ENCODE peak calls at places on chromosomes 13 and 19, in ten cellular contexts. One of them, this sample, is unnamed.

GRCh38 chr13:73167046-73167820 is 108.4 kb downstream of the KLF5 start:
- DNase-seq in activated CD8-positive, alpha-beta memory T cell treated with anti-CD3 and anti-CD28 coated beads for 1 hour: no peak
- DNase-seq in KBM-7: no peak
- DNase-seq in AG04450: no peak
- DNase-seq in brain microvascular endothelial cell: no peak
- DNase-seq in stimulated activated naive B cell treated with anti-CD40 and anti-IgM and Interleukin-4, amounts not matched to agents 10 μg/mL and 1 μg/mL and 100 μg/mL, for 72 hours: no peak
- DNase-seq in ovary: no peak
- DNase-seq in stimulated activated CD4-positive, alpha-beta T cell treated with anti-CD3 and anti-CD28 coated beads, Interleukin-2, amount 100 ng/mL, for 48 hours: no peak
- DNase-seq in retina: no peak
- DNase-seq in thoracic aorta: no peak
- DNase-seq in this sample: no peak

GRCh38 chr19:38743394-38744297 is 628 bp downstream of the CAPN12 start:
- DNase-seq in KBM-7: no peak
- DNase-seq in ovary: no peak
- DNase-seq in activated CD8-positive, alpha-beta memory T cell treated with anti-CD3 and anti-CD28 coated beads for 1 hour: no peak
- DNase-seq in AG04450: no peak
- DNase-seq in stimulated activated naive B cell treated with anti-CD40 and anti-IgM and Interleukin-4, amounts not matched to agents 10 μg/mL and 1 μg/mL and 100 μg/mL, for 72 hours: no peak
- DNase-seq in retina: no peak
- DNase-seq in thoracic aorta: no peak
- DNase-seq in brain microvascular endothelial cell: no peak
- DNase-seq in stimulated activated CD4-positive, alpha-beta T cell treated with anti-CD3 and anti-CD28 coated beads, Interleukin-2, amount 100 ng/mL, for 48 hours: no peak
- DNase-seq in this sample: peak; percentile 59

GRCh38 chr19:36547001-36547732 is 19.1 kb upstream of the ZNF260 start:
- DNase-seq in stimulated activated naive B cell treated with anti-CD40 and anti-IgM and Interleukin-4, amounts not matched to agents 10 μg/mL and 1 μg/mL and 100 μg/mL, for 72 hours: no peak
- DNase-seq in KBM-7: peak; percentile 45
- DNase-seq in thoracic aorta: no peak
- DNase-seq in AG04450: no peak
- DNase-seq in retina: no peak
- DNase-seq in activated CD8-positive, alpha-beta memory T cell treated with anti-CD3 and anti-CD28 coated beads for 1 hour: no peak
- DNase-seq in ovary: no peak
- DNase-seq in brain microvascular endothelial cell: no peak
- DNase-seq in stimulated activated CD4-positive, alpha-beta T cell treated with anti-CD3 and anti-CD28 coated beads, Interleukin-2, amount 100 ng/mL, for 48 hours: no peak
- DNase-seq in this sample: no peak

GRCh38 chr13:52001120-52001731 is 10.0 kb downstream of the ATP7B start:
- DNase-seq in stimulated activated CD4-positive, alpha-beta T cell treated with anti-CD3 and anti-CD28 coated beads, Interleukin-2, amount 100 ng/mL, for 48 hours: no peak
- DNase-seq in AG04450: peak; percentile 11
- DNase-seq in ovary: no peak
- DNase-seq in stimulated activated naive B cell treated with anti-CD40 and anti-IgM and Interleukin-4, amounts not matched to agents 10 μg/mL and 1 μg/mL and 100 μg/mL, for 72 hours: no peak
- DNase-seq in brain microvascular endothelial cell: no peak
- DNase-seq in retina: peak; percentile 28
- DNase-seq in KBM-7: peak; percentile 69
- DNase-seq in activated CD8-positive, alpha-beta memory T cell treated with anti-CD3 and anti-CD28 coated beads for 1 hour: no peak
- DNase-seq in thoracic aorta: no peak
- DNase-seq in this sample: no peak

GRCh38 chr13:108560092-108560491 is 69.3 kb upstream of the MYO16 start:
- DNase-seq in AG04450: no peak
- DNase-seq in stimulated activated CD4-positive, alpha-beta T cell treated with anti-CD3 and anti-CD28 coated beads, Interleukin-2, amount 100 ng/mL, for 48 hours: no peak
- DNase-seq in stimulated activated naive B cell treated with anti-CD40 and anti-IgM and Interleukin-4, amounts not matched to agents 10 μg/mL and 1 μg/mL and 100 μg/mL, for 72 hours: no peak
- DNase-seq in brain microvascular endothelial cell: no peak
- DNase-seq in retina: peak; percentile 11
- DNase-seq in thoracic aorta: no peak
- DNase-seq in KBM-7: no peak
- DNase-seq in ovary: no peak
- DNase-seq in activated CD8-positive, alpha-beta memory T cell treated with anti-CD3 and anti-CD28 coated beads for 1 hour: no peak
- DNase-seq in this sample: no peak

GRCh38 chr19:56951672-56952071 is 111.1 kb upstream of the PEG3 start:
- DNase-seq in brain microvascular endothelial cell: no peak
- DNase-seq in AG04450: no peak
- DNase-seq in ovary: no peak
- DNase-seq in stimulated activated naive B cell treated with anti-CD40 and anti-IgM and Interleukin-4, amounts not matched to agents 10 μg/mL and 1 μg/mL and 100 μg/mL, for 72 hours: no peak
- DNase-seq in stimulated activated CD4-positive, alpha-beta T cell treated with anti-CD3 and anti-CD28 coated beads, Interleukin-2, amount 100 ng/mL, for 48 hours: no peak
- DNase-seq in thoracic aorta: no peak
- DNase-seq in retina: no peak
- DNase-seq in KBM-7: no peak
- DNase-seq in activated CD8-positive, alpha-beta memory T cell treated with anti-CD3 and anti-CD28 coated beads for 1 hour: no peak
- DNase-seq in this sample: no peak

GRCh38 chr19:40799558-40800338 is 757 bp downstream of the EGLN2 start:
- DNase-seq in KBM-7: no peak
- DNase-seq in AG04450: no peak
- DNase-seq in activated CD8-positive, alpha-beta memory T cell treated with anti-CD3 and anti-CD28 coated beads for 1 hour: no peak
- DNase-seq in retina: no peak
- DNase-seq in stimulated activated naive B cell treated with anti-CD40 and anti-IgM and Interleukin-4, amounts not matched to agents 10 μg/mL and 1 μg/mL and 100 μg/mL, for 72 hours: no peak
- DNase-seq in ovary: peak; percentile 58
- DNase-seq in brain microvascular endothelial cell: no peak
- DNase-seq in stimulated activated CD4-positive, alpha-beta T cell treated with anti-CD3 and anti-CD28 coated beads, Interleukin-2, amount 100 ng/mL, for 48 hours: no peak
- DNase-seq in thoracic aorta: no peak
- DNase-seq in this sample: peak; percentile 82

GRCh38 chr13:110350509-110350908 is 43.4 kb downstream of the COL4A2 start:
- DNase-seq in retina: no peak
- DNase-seq in ovary: no peak
- DNase-seq in activated CD8-positive, alpha-beta memory T cell treated with anti-CD3 and anti-CD28 coated beads for 1 hour: no peak
- DNase-seq in AG04450: no peak
- DNase-seq in stimulated activated naive B cell treated with anti-CD40 and anti-IgM and Interleukin-4, amounts not matched to agents 10 μg/mL and 1 μg/mL and 100 μg/mL, for 72 hours: no peak
- DNase-seq in stimulated activated CD4-positive, alpha-beta T cell treated with anti-CD3 and anti-CD28 coated beads, Interleukin-2, amount 100 ng/mL, for 48 hours: no peak
- DNase-seq in KBM-7: no peak
- DNase-seq in brain microvascular endothelial cell: no peak
- DNase-seq in thoracic aorta: no peak
- DNase-seq in this sample: no peak

GRCh38 chr13:38697628-38698333 is 10.9 kb downstream of the FREM2 start:
- DNase-seq in brain microvascular endothelial cell: no peak
- DNase-seq in stimulated activated naive B cell treated with anti-CD40 and anti-IgM and Interleukin-4, amounts not matched to agents 10 μg/mL and 1 μg/mL and 100 μg/mL, for 72 hours: no peak
- DNase-seq in KBM-7: no peak
- DNase-seq in stimulated activated CD4-positive, alpha-beta T cell treated with anti-CD3 and anti-CD28 coated beads, Interleukin-2, amount 100 ng/mL, for 48 hours: no peak
- DNase-seq in retina: no peak
- DNase-seq in activated CD8-positive, alpha-beta memory T cell treated with anti-CD3 and anti-CD28 coated beads for 1 hour: no peak
- DNase-seq in thoracic aorta: no peak
- DNase-seq in AG04450: no peak
- DNase-seq in ovary: no peak
- DNase-seq in this sample: no peak

GRCh38 chr13:90253806-90254205 is 1093.7 kb upstream of the MIR17HG start:
- DNase-seq in ovary: no peak
- DNase-seq in thoracic aorta: no peak
- DNase-seq in KBM-7: no peak
- DNase-seq in stimulated activated CD4-positive, alpha-beta T cell treated with anti-CD3 and anti-CD28 coated beads, Interleukin-2, amount 100 ng/mL, for 48 hours: no peak
- DNase-seq in activated CD8-positive, alpha-beta memory T cell treated with anti-CD3 and anti-CD28 coated beads for 1 hour: no peak
- DNase-seq in brain microvascular endothelial cell: no peak
- DNase-seq in retina: no peak
- DNase-seq in AG04450: no peak
- DNase-seq in stimulated activated naive B cell treated with anti-CD40 and anti-IgM and Interleukin-4, amounts not matched to agents 10 μg/mL and 1 μg/mL and 100 μg/mL, for 72 hours: no peak
- DNase-seq in this sample: no peak

GRCh38 chr19:49862411-49863253 is 4.7 kb downstream of the PNKP start:
- DNase-seq in thoracic aorta: no peak
- DNase-seq in brain microvascular endothelial cell: no peak
- DNase-seq in KBM-7: peak; percentile 37
- DNase-seq in stimulated activated naive B cell treated with anti-CD40 and anti-IgM and Interleukin-4, amounts not matched to agents 10 μg/mL and 1 μg/mL and 100 μg/mL, for 72 hours: no peak
- DNase-seq in retina: no peak
- DNase-seq in AG04450: no peak
- DNase-seq in stimulated activated CD4-positive, alpha-beta T cell treated with anti-CD3 and anti-CD28 coated beads, Interleukin-2, amount 100 ng/mL, for 48 hours: no peak
- DNase-seq in ovary: peak; percentile 68
- DNase-seq in activated CD8-positive, alpha-beta memory T cell treated with anti-CD3 and anti-CD28 coated beads for 1 hour: no peak
- DNase-seq in this sample: no peak

GRCh38 chr13:26377038-26377437 is 123.1 kb downstream of the CDK8 start:
- DNase-seq in ovary: no peak
- DNase-seq in AG04450: no peak
- DNase-seq in stimulated activated naive B cell treated with anti-CD40 and anti-IgM and Interleukin-4, amounts not matched to agents 10 μg/mL and 1 μg/mL and 100 μg/mL, for 72 hours: no peak
- DNase-seq in activated CD8-positive, alpha-beta memory T cell treated with anti-CD3 and anti-CD28 coated beads for 1 hour: no peak
- DNase-seq in KBM-7: peak; percentile 20
- DNase-seq in brain microvascular endothelial cell: peak; percentile 3
- DNase-seq in retina: no peak
- DNase-seq in thoracic aorta: no peak
- DNase-seq in stimulated activated CD4-positive, alpha-beta T cell treated with anti-CD3 and anti-CD28 coated beads, Interleukin-2, amount 100 ng/mL, for 48 hours: no peak
- DNase-seq in this sample: no peak

GRCh38 chr19:30287259-30287658 is 84.9 kb upstream of the ZNF536 start:
- DNase-seq in brain microvascular endothelial cell: no peak
- DNase-seq in retina: no peak
- DNase-seq in activated CD8-positive, alpha-beta memory T cell treated with anti-CD3 and anti-CD28 coated beads for 1 hour: no peak
- DNase-seq in ovary: no peak
- DNase-seq in AG04450: no peak
- DNase-seq in KBM-7: no peak
- DNase-seq in stimulated activated naive B cell treated with anti-CD40 and anti-IgM and Interleukin-4, amounts not matched to agents 10 μg/mL and 1 μg/mL and 100 μg/mL, for 72 hours: no peak
- DNase-seq in thoracic aorta: no peak
- DNase-seq in stimulated activated CD4-positive, alpha-beta T cell treated with anti-CD3 and anti-CD28 coated beads, Interleukin-2, amount 100 ng/mL, for 48 hours: no peak
- DNase-seq in this sample: no peak

GRCh38 chr19:33906578-33907335 is 110.1 kb downstream of the KCTD15 start:
- DNase-seq in brain microvascular endothelial cell: peak; percentile 25
- DNase-seq in thoracic aorta: no peak
- DNase-seq in activated CD8-positive, alpha-beta memory T cell treated with anti-CD3 and anti-CD28 coated beads for 1 hour: no peak
- DNase-seq in AG04450: no peak
- DNase-seq in ovary: peak; percentile 17
- DNase-seq in stimulated activated naive B cell treated with anti-CD40 and anti-IgM and Interleukin-4, amounts not matched to agents 10 μg/mL and 1 μg/mL and 100 μg/mL, for 72 hours: no peak
- DNase-seq in stimulated activated CD4-positive, alpha-beta T cell treated with anti-CD3 and anti-CD28 coated beads, Interleukin-2, amount 100 ng/mL, for 48 hours: no peak
- DNase-seq in KBM-7: no peak
- DNase-seq in retina: peak; percentile 60
- DNase-seq in this sample: no peak

GRCh38 chr19:11375143-11375948 is 880 bp downstream of the SWSAP1 start:
- DNase-seq in stimulated activated CD4-positive, alpha-beta T cell treated with anti-CD3 and anti-CD28 coated beads, Interleukin-2, amount 100 ng/mL, for 48 hours: peak; percentile 58
- DNase-seq in retina: no peak
- DNase-seq in thoracic aorta: no peak
- DNase-seq in ovary: peak; percentile 71
- DNase-seq in KBM-7: peak; percentile 84
- DNase-seq in AG04450: no peak
- DNase-seq in stimulated activated naive B cell treated with anti-CD40 and anti-IgM and Interleukin-4, amounts not matched to agents 10 μg/mL and 1 μg/mL and 100 μg/mL, for 72 hours: peak; percentile 67
- DNase-seq in activated CD8-positive, alpha-beta memory T cell treated with anti-CD3 and anti-CD28 coated beads for 1 hour: peak; percentile 40
- DNase-seq in brain microvascular endothelial cell: no peak
- DNase-seq in this sample: peak; percentile 80

GRCh38 chr13:27293873-27294515 is 23.4 kb downstream of the RASL11A start:
- DNase-seq in stimulated activated CD4-positive, alpha-beta T cell treated with anti-CD3 and anti-CD28 coated beads, Interleukin-2, amount 100 ng/mL, for 48 hours: no peak
- DNase-seq in ovary: no peak
- DNase-seq in brain microvascular endothelial cell: no peak
- DNase-seq in retina: no peak
- DNase-seq in thoracic aorta: no peak
- DNase-seq in stimulated activated naive B cell treated with anti-CD40 and anti-IgM and Interleukin-4, amounts not matched to agents 10 μg/mL and 1 μg/mL and 100 μg/mL, for 72 hours: no peak
- DNase-seq in activated CD8-positive, alpha-beta memory T cell treated with anti-CD3 and anti-CD28 coated beads for 1 hour: no peak
- DNase-seq in AG04450: no peak
- DNase-seq in KBM-7: no peak
- DNase-seq in this sample: no peak

GRCh38 chr13:20073775-20074174 is 87.1 kb downstream of the GJA3 start:
- DNase-seq in AG04450: no peak
- DNase-seq in brain microvascular endothelial cell: no peak
- DNase-seq in thoracic aorta: no peak
- DNase-seq in retina: no peak
- DNase-seq in KBM-7: no peak
- DNase-seq in stimulated activated naive B cell treated with anti-CD40 and anti-IgM and Interleukin-4, amounts not matched to agents 10 μg/mL and 1 μg/mL and 100 μg/mL, for 72 hours: no peak
- DNase-seq in stimulated activated CD4-positive, alpha-beta T cell treated with anti-CD3 and anti-CD28 coated beads, Interleukin-2, amount 100 ng/mL, for 48 hours: no peak
- DNase-seq in ovary: no peak
- DNase-seq in activated CD8-positive, alpha-beta memory T cell treated with anti-CD3 and anti-CD28 coated beads for 1 hour: no peak
- DNase-seq in this sample: no peak

GRCh38 chr13:110683203-110683883 is 22.6 kb downstream of the CARS2 start:
- DNase-seq in activated CD8-positive, alpha-beta memory T cell treated with anti-CD3 and anti-CD28 coated beads for 1 hour: no peak
- DNase-seq in AG04450: no peak
- DNase-seq in stimulated activated naive B cell treated with anti-CD40 and anti-IgM and Interleukin-4, amounts not matched to agents 10 μg/mL and 1 μg/mL and 100 μg/mL, for 72 hours: no peak
- DNase-seq in brain microvascular endothelial cell: no peak
- DNase-seq in ovary: no peak
- DNase-seq in retina: no peak
- DNase-seq in stimulated activated CD4-positive, alpha-beta T cell treated with anti-CD3 and anti-CD28 coated beads, Interleukin-2, amount 100 ng/mL, for 48 hours: no peak
- DNase-seq in KBM-7: no peak
- DNase-seq in thoracic aorta: no peak
- DNase-seq in this sample: no peak

GRCh38 chr13:49954674-49955455 is 18.7 kb upstream of the SPRYD7 start:
- DNase-seq in stimulated activated naive B cell treated with anti-CD40 and anti-IgM and Interleukin-4, amounts not matched to agents 10 μg/mL and 1 μg/mL and 100 μg/mL, for 72 hours: no peak
- DNase-seq in AG04450: no peak
- DNase-seq in KBM-7: no peak
- DNase-seq in thoracic aorta: no peak
- DNase-seq in stimulated activated CD4-positive, alpha-beta T cell treated with anti-CD3 and anti-CD28 coated beads, Interleukin-2, amount 100 ng/mL, for 48 hours: no peak
- DNase-seq in activated CD8-positive, alpha-beta memory T cell treated with anti-CD3 and anti-CD28 coated beads for 1 hour: no peak
- DNase-seq in ovary: no peak
- DNase-seq in retina: no peak
- DNase-seq in brain microvascular endothelial cell: no peak
- DNase-seq in this sample: no peak

GRCh38 chr13:37686501-37686900 is 87.9 kb upstream of the POSTN start:
- DNase-seq in stimulated activated CD4-positive, alpha-beta T cell treated with anti-CD3 and anti-CD28 coated beads, Interleukin-2, amount 100 ng/mL, for 48 hours: no peak
- DNase-seq in stimulated activated naive B cell treated with anti-CD40 and anti-IgM and Interleukin-4, amounts not matched to agents 10 μg/mL and 1 μg/mL and 100 μg/mL, for 72 hours: no peak
- DNase-seq in KBM-7: no peak
- DNase-seq in brain microvascular endothelial cell: no peak
- DNase-seq in thoracic aorta: no peak
- DNase-seq in retina: no peak
- DNase-seq in activated CD8-positive, alpha-beta memory T cell treated with anti-CD3 and anti-CD28 coated beads for 1 hour: no peak
- DNase-seq in AG04450: no peak
- DNase-seq in ovary: no peak
- DNase-seq in this sample: no peak

GRCh38 chr13:50081899-50082425 is 66.7 kb downstream of the KCNRG start:
- DNase-seq in stimulated activated naive B cell treated with anti-CD40 and anti-IgM and Interleukin-4, amounts not matched to agents 10 μg/mL and 1 μg/mL and 100 μg/mL, for 72 hours: peak; percentile 98
- DNase-seq in retina: peak; percentile 98
- DNase-seq in AG04450: peak; percentile 97
- DNase-seq in thoracic aorta: peak; percentile 92
- DNase-seq in stimulated activated CD4-positive, alpha-beta T cell treated with anti-CD3 and anti-CD28 coated beads, Interleukin-2, amount 100 ng/mL, for 48 hours: peak; percentile 95
- DNase-seq in brain microvascular endothelial cell: peak; percentile 99
- DNase-seq in ovary: peak; percentile 95
- DNase-seq in activated CD8-positive, alpha-beta memory T cell treated with anti-CD3 and anti-CD28 coated beads for 1 hour: peak; percentile 97
- DNase-seq in KBM-7: peak; percentile 99
- DNase-seq in this sample: peak; percentile 99

GRCh38 chr13:24684600-24684998 is 4.4 kb downstream of the ATP12A start:
- DNase-seq in stimulated activated naive B cell treated with anti-CD40 and anti-IgM and Interleukin-4, amounts not matched to agents 10 μg/mL and 1 μg/mL and 100 μg/mL, for 72 hours: peak; percentile 31
- DNase-seq in brain microvascular endothelial cell: no peak
- DNase-seq in KBM-7: peak; percentile 40
- DNase-seq in activated CD8-positive, alpha-beta memory T cell treated with anti-CD3 and anti-CD28 coated beads for 1 hour: no peak
- DNase-seq in ovary: no peak
- DNase-seq in retina: no peak
- DNase-seq in thoracic aorta: no peak
- DNase-seq in AG04450: no peak
- DNase-seq in stimulated activated CD4-positive, alpha-beta T cell treated with anti-CD3 and anti-CD28 coated beads, Interleukin-2, amount 100 ng/mL, for 48 hours: no peak
- DNase-seq in this sample: no peak

GRCh38 chr19:54415208-54415900 is at the start of gene TTYH1:
- DNase-seq in stimulated activated naive B cell treated with anti-CD40 and anti-IgM and Interleukin-4, amounts not matched to agents 10 μg/mL and 1 μg/mL and 100 μg/mL, for 72 hours: no peak
- DNase-seq in KBM-7: no peak
- DNase-seq in ovary: no peak
- DNase-seq in thoracic aorta: no peak
- DNase-seq in stimulated activated CD4-positive, alpha-beta T cell treated with anti-CD3 and anti-CD28 coated beads, Interleukin-2, amount 100 ng/mL, for 48 hours: peak; percentile 51
- DNase-seq in retina: peak; percentile 76
- DNase-seq in activated CD8-positive, alpha-beta memory T cell treated with anti-CD3 and anti-CD28 coated beads for 1 hour: peak; percentile 31
- DNase-seq in AG04450: no peak
- DNase-seq in brain microvascular endothelial cell: no peak
- DNase-seq in this sample: no peak

GRCh38 chr13:94950303-94950702 is 238.0 kb upstream of the SOX21 start:
- DNase-seq in AG04450: no peak
- DNase-seq in stimulated activated CD4-positive, alpha-beta T cell treated with anti-CD3 and anti-CD28 coated beads, Interleukin-2, amount 100 ng/mL, for 48 hours: no peak
- DNase-seq in KBM-7: no peak
- DNase-seq in retina: no peak
- DNase-seq in thoracic aorta: no peak
- DNase-seq in activated CD8-positive, alpha-beta memory T cell treated with anti-CD3 and anti-CD28 coated beads for 1 hour: no peak
- DNase-seq in stimulated activated naive B cell treated with anti-CD40 and anti-IgM and Interleukin-4, amounts not matched to agents 10 μg/mL and 1 μg/mL and 100 μg/mL, for 72 hours: no peak
- DNase-seq in ovary: no peak
- DNase-seq in brain microvascular endothelial cell: peak; percentile 2
- DNase-seq in this sample: no peak

GRCh38 chr19:47609885-47610545 is 1.1 kb downstream of the BICRA start:
- DNase-seq in activated CD8-positive, alpha-beta memory T cell treated with anti-CD3 and anti-CD28 coated beads for 1 hour: peak; percentile 27
- DNase-seq in stimulated activated naive B cell treated with anti-CD40 and anti-IgM and Interleukin-4, amounts not matched to agents 10 μg/mL and 1 μg/mL and 100 μg/mL, for 72 hours: peak; percentile 9
- DNase-seq in stimulated activated CD4-positive, alpha-beta T cell treated with anti-CD3 and anti-CD28 coated beads, Interleukin-2, amount 100 ng/mL, for 48 hours: peak; percentile 23
- DNase-seq in ovary: peak; percentile 35
- DNase-seq in AG04450: no peak
- DNase-seq in thoracic aorta: no peak
- DNase-seq in KBM-7: peak; percentile 47
- DNase-seq in brain microvascular endothelial cell: no peak
- DNase-seq in retina: peak; percentile 75
- DNase-seq in this sample: peak; percentile 69

GRCh38 chr19:53504903-53505302 is 33.0 kb upstream of the ZNF331 start:
- DNase-seq in stimulated activated naive B cell treated with anti-CD40 and anti-IgM and Interleukin-4, amounts not matched to agents 10 μg/mL and 1 μg/mL and 100 μg/mL, for 72 hours: no peak
- DNase-seq in thoracic aorta: no peak
- DNase-seq in ovary: peak; percentile 64
- DNase-seq in stimulated activated CD4-positive, alpha-beta T cell treated with anti-CD3 and anti-CD28 coated beads, Interleukin-2, amount 100 ng/mL, for 48 hours: no peak
- DNase-seq in KBM-7: no peak
- DNase-seq in retina: peak; percentile 19
- DNase-seq in AG04450: no peak
- DNase-seq in brain microvascular endothelial cell: no peak
- DNase-seq in activated CD8-positive, alpha-beta memory T cell treated with anti-CD3 and anti-CD28 coated beads for 1 hour: no peak
- DNase-seq in this sample: no peak

GRCh38 chr13:108060111-108060510 is 155.2 kb downstream of the LIG4 start:
- DNase-seq in ovary: no peak
- DNase-seq in brain microvascular endothelial cell: no peak
- DNase-seq in retina: no peak
- DNase-seq in thoracic aorta: no peak
- DNase-seq in activated CD8-positive, alpha-beta memory T cell treated with anti-CD3 and anti-CD28 coated beads for 1 hour: no peak
- DNase-seq in AG04450: no peak
- DNase-seq in KBM-7: no peak
- DNase-seq in stimulated activated CD4-positive, alpha-beta T cell treated with anti-CD3 and anti-CD28 coated beads, Interleukin-2, amount 100 ng/mL, for 48 hours: no peak
- DNase-seq in stimulated activated naive B cell treated with anti-CD40 and anti-IgM and Interleukin-4, amounts not matched to agents 10 μg/mL and 1 μg/mL and 100 μg/mL, for 72 hours: no peak
- DNase-seq in this sample: no peak

GRCh38 chr13:100875392-100876043 is 200.9 kb upstream of the TMTC4 start:
- DNase-seq in KBM-7: no peak
- DNase-seq in retina: no peak
- DNase-seq in activated CD8-positive, alpha-beta memory T cell treated with anti-CD3 and anti-CD28 coated beads for 1 hour: no peak
- DNase-seq in brain microvascular endothelial cell: peak; percentile 91
- DNase-seq in AG04450: peak; percentile 90
- DNase-seq in ovary: no peak
- DNase-seq in stimulated activated naive B cell treated with anti-CD40 and anti-IgM and Interleukin-4, amounts not matched to agents 10 μg/mL and 1 μg/mL and 100 μg/mL, for 72 hours: no peak
- DNase-seq in stimulated activated CD4-positive, alpha-beta T cell treated with anti-CD3 and anti-CD28 coated beads, Interleukin-2, amount 100 ng/mL, for 48 hours: no peak
- DNase-seq in thoracic aorta: no peak
- DNase-seq in this sample: no peak